ENCODE peak calls at places on chromosome 7, in six cellular contexts. One of them, this sample, is unnamed.

GRCh38 chr7:112199035-112199655 is 7.1 kb downstream of the DOCK4 start:
- DNase-seq in HepG2: no peak
- DNase-seq in K562: no peak
- DNase-seq in H1: no peak
- DNase-seq in GM12891: no peak
- DNase-seq in GM12878: no peak
- DNase-seq in this sample: no peak

GRCh38 chr7:70640266-70640833 is 491.6 kb upstream of the GALNT17 start:
- DNase-seq in GM12878: no peak
- DNase-seq in GM12891: no peak
- DNase-seq in K562: no peak
- DNase-seq in HepG2: no peak
- DNase-seq in H1: no peak
- DNase-seq in this sample: no peak

GRCh38 chr7:103735377-103735776 is 254.1 kb downstream of the RELN start:
- DNase-seq in H1: no peak
- DNase-seq in HepG2: peak; percentile 7
- DNase-seq in GM12891: no peak
- DNase-seq in GM12878: no peak
- DNase-seq in K562: no peak
- DNase-seq in this sample: no peak

GRCh38 chr7:81482600-81483186 is 287.2 kb downstream of the HGF start:
- DNase-seq in K562: peak; percentile 21
- DNase-seq in GM12878: no peak
- DNase-seq in GM12891: no peak
- DNase-seq in HepG2: peak; percentile 4
- DNase-seq in H1: no peak
- DNase-seq in this sample: no peak

GRCh38 chr7:150388709-150389531 is 9.8 kb downstream of the ZNF775 start:
- DNase-seq in H1: no peak
- DNase-seq in GM12878: no peak
- DNase-seq in K562: no peak
- DNase-seq in GM12891: no peak
- DNase-seq in HepG2: peak; percentile 98
- DNase-seq in this sample: no peak

GRCh38 chr7:27739301-27739913 is 555 bp upstream of the TAX1BP1 start:
- DNase-seq in GM12878: no peak
- DNase-seq in GM12891: no peak
- DNase-seq in K562: peak; percentile 86
- DNase-seq in H1: no peak
- DNase-seq in HepG2: no peak
- DNase-seq in this sample: no peak

GRCh38 chr7:43196379-43196778 is 83.9 kb downstream of the HECW1 start:
- DNase-seq in GM12891: no peak
- DNase-seq in K562: no peak
- DNase-seq in H1: no peak
- DNase-seq in GM12878: no peak
- DNase-seq in HepG2: no peak
- DNase-seq in this sample: no peak

GRCh38 chr7:5382281-5383041 is 41.2 kb downstream of the TNRC18 start:
- DNase-seq in GM12878: no peak
- DNase-seq in GM12891: no peak
- DNase-seq in K562: peak; percentile 67
- DNase-seq in H1: peak; percentile 80
- DNase-seq in HepG2: no peak
- DNase-seq in this sample: no peak

GRCh38 chr7:130397472-130397871 is 17.2 kb downstream of the CPA1 start:
- DNase-seq in HepG2: no peak
- DNase-seq in GM12878: no peak
- DNase-seq in H1: no peak
- DNase-seq in GM12891: no peak
- DNase-seq in K562: no peak
- DNase-seq in this sample: no peak

GRCh38 chr7:156929789-156930539 is 19.5 kb upstream of the NOM1 start:
- DNase-seq in HepG2: no peak
- DNase-seq in H1: no peak
- DNase-seq in K562: no peak
- DNase-seq in GM12891: no peak
- DNase-seq in GM12878: no peak
- DNase-seq in this sample: no peak

GRCh38 chr7:157373493-157373892 is 36.7 kb downstream of the DNAJB6 start:
- DNase-seq in HepG2: no peak
- DNase-seq in GM12891: no peak
- DNase-seq in K562: no peak
- DNase-seq in GM12878: no peak
- DNase-seq in H1: no peak
- DNase-seq in this sample: no peak

GRCh38 chr7:45410893-45411292 is 163.3 kb upstream of the ADCY1 start:
- DNase-seq in H1: no peak
- DNase-seq in GM12878: no peak
- DNase-seq in GM12891: no peak
- DNase-seq in HepG2: no peak
- DNase-seq in K562: no peak
- DNase-seq in this sample: no peak

GRCh38 chr7:155532792-155533119 is 13.6 kb downstream of the CNPY1 start:
- DNase-seq in GM12878: no peak
- DNase-seq in HepG2: no peak
- DNase-seq in K562: no peak
- DNase-seq in H1: no peak
- DNase-seq in GM12891: no peak
- DNase-seq in this sample: no peak

GRCh38 chr7:121385800-121386179 is 10.3 kb downstream of the FAM3C start:
- DNase-seq in GM12878: peak; percentile 76
- DNase-seq in H1: no peak
- DNase-seq in HepG2: no peak
- DNase-seq in GM12891: no peak
- DNase-seq in K562: no peak
- DNase-seq in this sample: no peak

GRCh38 chr7:142685877-142686508 is 63.3 kb upstream of the PRSS1 start:
- DNase-seq in GM12891: no peak
- DNase-seq in GM12878: no peak
- DNase-seq in HepG2: no peak
- DNase-seq in H1: no peak
- DNase-seq in K562: no peak
- DNase-seq in this sample: no peak

GRCh38 chr7:70016044-70016770 is 417.9 kb downstream of the AUTS2 start:
- DNase-seq in H1: no peak
- DNase-seq in GM12878: no peak
- DNase-seq in GM12891: no peak
- DNase-seq in K562: no peak
- DNase-seq in HepG2: no peak
- DNase-seq in this sample: no peak

GRCh38 chr7:129530881-129531391 is 28.6 kb downstream of the SMKR1 start:
- DNase-seq in GM12878: no peak
- DNase-seq in GM12891: no peak
- DNase-seq in K562: no peak
- DNase-seq in HepG2: peak; percentile 58
- DNase-seq in H1: no peak
- DNase-seq in this sample: no peak

GRCh38 chr7:10973942-10974716 is 457 bp downstream of the PHF14 start:
- DNase-seq in GM12891: no peak
- DNase-seq in K562: peak; percentile 45
- DNase-seq in GM12878: no peak
- DNase-seq in H1: no peak
- DNase-seq in HepG2: peak; percentile 12
- DNase-seq in this sample: peak; percentile 15

GRCh38 chr7:158649279-158649678 is 55.3 kb downstream of the NCAPG2 start:
- DNase-seq in H1: no peak
- DNase-seq in K562: peak; percentile 23
- DNase-seq in GM12878: no peak
- DNase-seq in HepG2: peak; percentile 67
- DNase-seq in GM12891: no peak
- DNase-seq in this sample: no peak

GRCh38 chr7:157459966-157460365 is 123.2 kb downstream of the DNAJB6 start:
- DNase-seq in GM12878: no peak
- DNase-seq in HepG2: no peak
- DNase-seq in H1: peak; percentile 33
- DNase-seq in K562: no peak
- DNase-seq in GM12891: no peak
- DNase-seq in this sample: no peak

GRCh38 chr7:14876194-14876593 is 26.4 kb downstream of the DGKB start:
- DNase-seq in GM12878: no peak
- DNase-seq in HepG2: no peak
- DNase-seq in H1: no peak
- DNase-seq in GM12891: no peak
- DNase-seq in K562: no peak
- DNase-seq in this sample: no peak
- TF ChIP-seq POLR2AphosphoS5 in GM12878: no peak
- TF ChIP-seq POLR2AphosphoS5 in HepG2: no peak
- TF ChIP-seq POLR2AphosphoS5 in H1: no peak
- TF ChIP-seq POLR2AphosphoS5 in GM12891: no peak
- TF ChIP-seq POLR2AphosphoS5 in K562: no peak
- TF ChIP-seq POLR2AphosphoS5 in this sample: no peak

GRCh38 chr7:867001-867405 is 9.4 kb upstream of the GET4 start:
- DNase-seq in H1: no peak
- DNase-seq in HepG2: no peak
- DNase-seq in GM12878: no peak
- DNase-seq in K562: no peak
- DNase-seq in GM12891: no peak
- DNase-seq in this sample: no peak
- TF ChIP-seq POLR2A in H1: no peak
- TF ChIP-seq POLR2A in HepG2: no peak
- TF ChIP-seq POLR2A in GM12878: no peak
- TF ChIP-seq POLR2A in K562: no peak
- TF ChIP-seq POLR2A in GM12891: no peak
- TF ChIP-seq POLR2A in this sample: no peak

GRCh38 chr7:78073470-78074382 is 275.2 kb downstream of the PHTF2 start:
- DNase-seq in H1: no peak
- DNase-seq in GM12891: no peak
- DNase-seq in HepG2: no peak
- DNase-seq in K562: no peak
- DNase-seq in GM12878: no peak
- DNase-seq in this sample: no peak
- TF ChIP-seq TAF1 in H1: no peak
- TF ChIP-seq TAF1 in GM12891: no peak
- TF ChIP-seq TAF1 in HepG2: no peak
- TF ChIP-seq TAF1 in K562: no peak
- TF ChIP-seq TAF1 in GM12878: no peak
- TF ChIP-seq TAF1 in this sample: no peak

GRCh38 chr7:137954614-137955013 is 47.3 kb downstream of the CREB3L2 start:
- DNase-seq in H1: no peak
- DNase-seq in GM12878: no peak
- DNase-seq in GM12891: no peak
- DNase-seq in K562: no peak
- DNase-seq in HepG2: no peak
- DNase-seq in this sample: no peak

GRCh38 chr7:137953043-137953691 is 48.7 kb downstream of the CREB3L2 start:
- DNase-seq in HepG2: no peak
- DNase-seq in H1: no peak
- DNase-seq in K562: no peak
- DNase-seq in GM12878: no peak
- DNase-seq in GM12891: no peak
- DNase-seq in this sample: no peak

GRCh38 chr7:137951700-137952099 is 50.2 kb downstream of the CREB3L2 start:
- DNase-seq in HepG2: no peak
- DNase-seq in K562: no peak
- DNase-seq in GM12878: no peak
- DNase-seq in H1: no peak
- DNase-seq in GM12891: no peak
- DNase-seq in this sample: no peak

GRCh38 chr7:137952406-137952805 is 49.5 kb downstream of the CREB3L2 start:
- DNase-seq in K562: no peak
- DNase-seq in H1: no peak
- DNase-seq in GM12891: no peak
- DNase-seq in HepG2: no peak
- DNase-seq in GM12878: no peak
- DNase-seq in this sample: no peak

GRCh38 chr7:137953692-137954470 is 48.0 kb downstream of the CREB3L2 start:
- DNase-seq in K562: no peak
- DNase-seq in GM12878: no peak
- DNase-seq in GM12891: no peak
- DNase-seq in HepG2: no peak
- DNase-seq in H1: no peak
- DNase-seq in this sample: no peak
- TF ChIP-seq POLR2AphosphoS5 in K562: peak; percentile 32
- TF ChIP-seq POLR2AphosphoS5 in GM12878: no peak
- TF ChIP-seq POLR2AphosphoS5 in GM12891: no peak
- TF ChIP-seq POLR2AphosphoS5 in HepG2: no peak
- TF ChIP-seq POLR2AphosphoS5 in H1: no peak
- TF ChIP-seq POLR2AphosphoS5 in this sample: no peak

GRCh38 chr7:102286237-102287081 is at the start of gene SH2B2:
- DNase-seq in K562: peak; percentile 84
- DNase-seq in GM12878: no peak
- DNase-seq in H1: peak; percentile 79
- DNase-seq in GM12891: peak; percentile 61
- DNase-seq in HepG2: peak; percentile 53
- DNase-seq in this sample: no peak
- TF ChIP-seq POLR2A in K562: peak; percentile 70
- TF ChIP-seq POLR2A in GM12878: peak; percentile 67
- TF ChIP-seq POLR2A in H1: no peak
- TF ChIP-seq POLR2A in GM12891: no peak
- TF ChIP-seq POLR2A in HepG2: peak; percentile 28
- TF ChIP-seq POLR2A in this sample: peak; percentile 53

DNA sequence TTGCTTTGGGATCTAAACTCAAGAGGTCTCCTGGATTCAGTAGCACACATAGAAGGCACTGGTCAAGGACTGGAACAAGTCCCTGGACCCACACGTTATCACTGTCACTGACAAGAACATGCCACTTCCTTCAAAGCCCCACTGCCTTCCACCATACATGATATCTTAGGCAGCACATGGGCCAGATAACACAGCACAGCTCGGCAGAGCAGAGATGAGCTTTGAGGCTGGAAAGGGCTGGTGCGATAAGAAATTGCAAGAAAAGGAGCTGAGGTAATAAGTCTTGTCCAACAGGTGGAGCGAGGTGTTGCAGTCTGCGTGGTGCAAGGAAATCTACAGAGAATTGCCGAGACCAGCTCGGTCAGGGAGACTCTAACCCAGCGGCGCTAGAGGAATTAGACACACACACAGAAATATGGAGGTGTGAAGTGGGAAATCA is 139.8 kb upstream of the CDK13 start:
- DNase-seq in HepG2: no peak
- DNase-seq in H1: no peak
- DNase-seq in GM12891: no peak
- DNase-seq in GM12878: no peak
- DNase-seq in K562: peak; percentile 95
- DNase-seq in this sample: no peak
- TF ChIP-seq TAF1 in HepG2: no peak
- TF ChIP-seq TAF1 in H1: no peak
- TF ChIP-seq TAF1 in GM12891: no peak
- TF ChIP-seq TAF1 in GM12878: no peak
- TF ChIP-seq TAF1 in K562: peak; percentile 66
- TF ChIP-seq TAF1 in this sample: no peak

This sample was measured in GM12892.